ENCODE peak calls at places on chromosomes 5 and 9, in six cellular contexts. One of them, this sample, is unnamed.

GRCh38 chr9:115202960-115203751 is 85.2 kb upstream of the TNC start:
- DNase-seq in IMR-90: peak; percentile 94
- DNase-seq in mesenchymal stem cell: peak; percentile 93
- DNase-seq in neuronal stem cell: no peak
- DNase-seq in trophoblast cell: no peak
- DNase-seq in H1: no peak
- DNase-seq in this sample: no peak

GRCh38 chr5:150209020-150209635 is 19.3 kb downstream of the SLC6A7 start:
- DNase-seq in IMR-90: peak; percentile 76
- DNase-seq in mesenchymal stem cell: peak; percentile 68
- DNase-seq in neuronal stem cell: no peak
- DNase-seq in trophoblast cell: peak; percentile 52
- DNase-seq in H1: no peak
- DNase-seq in this sample: peak; percentile 22

GRCh38 chr5:38433160-38433861 is 123.1 kb downstream of the LIFR start:
- DNase-seq in IMR-90: peak; percentile 87
- DNase-seq in mesenchymal stem cell: peak; percentile 94
- DNase-seq in neuronal stem cell: no peak
- DNase-seq in trophoblast cell: no peak
- DNase-seq in H1: no peak
- DNase-seq in this sample: no peak

GRCh38 chr5:119811443-119811842 is 182.1 kb downstream of the FAM170A start:
- DNase-seq in IMR-90: no peak
- DNase-seq in mesenchymal stem cell: no peak
- DNase-seq in neuronal stem cell: no peak
- DNase-seq in trophoblast cell: no peak
- DNase-seq in H1: no peak
- DNase-seq in this sample: no peak

GRCh38 chr5:108481355-108481931 is 99.5 kb upstream of the FBXL17 start:
- DNase-seq in IMR-90: peak; percentile 42
- DNase-seq in mesenchymal stem cell: peak; percentile 61
- DNase-seq in neuronal stem cell: peak; percentile 9
- DNase-seq in trophoblast cell: peak; percentile 50
- DNase-seq in H1: no peak
- DNase-seq in this sample: peak; percentile 77

GRCh38 chr9:34437006-34437925 is 21.1 kb downstream of the FAM219A start:
- DNase-seq in IMR-90: peak; percentile 79
- DNase-seq in mesenchymal stem cell: peak; percentile 75
- DNase-seq in neuronal stem cell: peak; percentile 77
- DNase-seq in trophoblast cell: peak; percentile 95
- DNase-seq in H1: peak; percentile 73
- DNase-seq in this sample: peak; percentile 92

GRCh38 chr9:35341021-35341420 is 148.9 kb upstream of the RUSC2 start:
- DNase-seq in IMR-90: no peak
- DNase-seq in mesenchymal stem cell: no peak
- DNase-seq in neuronal stem cell: no peak
- DNase-seq in trophoblast cell: no peak
- DNase-seq in H1: no peak
- DNase-seq in this sample: no peak

GRCh38 chr5:98510111-98510510 is 263.4 kb upstream of the RGMB start:
- DNase-seq in IMR-90: peak; percentile 38
- DNase-seq in mesenchymal stem cell: peak; percentile 6
- DNase-seq in neuronal stem cell: no peak
- DNase-seq in trophoblast cell: no peak
- DNase-seq in H1: no peak
- DNase-seq in this sample: peak; percentile 72

GRCh38 chr9:83062653-83063527 is at the start of gene RASEF:
- DNase-seq in IMR-90: no peak
- DNase-seq in mesenchymal stem cell: peak; percentile 53
- DNase-seq in neuronal stem cell: peak; percentile 41
- DNase-seq in trophoblast cell: peak; percentile 89
- DNase-seq in H1: peak; percentile 84
- DNase-seq in this sample: peak; percentile 74

GRCh38 chr9:16871358-16872151 is 1.1 kb upstream of the BNC2 start:
- DNase-seq in IMR-90: peak; percentile 88
- DNase-seq in mesenchymal stem cell: peak; percentile 73
- DNase-seq in neuronal stem cell: peak; percentile 42
- DNase-seq in trophoblast cell: peak; percentile 52
- DNase-seq in H1: peak; percentile 67
- DNase-seq in this sample: peak; percentile 74

GRCh38 chr5:115467631-115468030 is 76.9 kb downstream of the FEM1C start:
- DNase-seq in IMR-90: peak; percentile 21
- DNase-seq in mesenchymal stem cell: no peak
- DNase-seq in neuronal stem cell: no peak
- DNase-seq in trophoblast cell: no peak
- DNase-seq in H1: no peak
- DNase-seq in this sample: no peak

GRCh38 chr9:113523421-113524141 is 60.1 kb downstream of the RGS3 start:
- DNase-seq in IMR-90: no peak
- DNase-seq in mesenchymal stem cell: peak; percentile 40
- DNase-seq in neuronal stem cell: no peak
- DNase-seq in trophoblast cell: peak; percentile 24
- DNase-seq in H1: no peak
- DNase-seq in this sample: no peak

GRCh38 chr9:113521693-113522260 is 58.2 kb downstream of the RGS3 start:
- DNase-seq in IMR-90: no peak
- DNase-seq in mesenchymal stem cell: no peak
- DNase-seq in neuronal stem cell: no peak
- DNase-seq in trophoblast cell: no peak
- DNase-seq in H1: no peak
- DNase-seq in this sample: no peak

GRCh38 chr9:113522419-113522818 is 58.9 kb downstream of the RGS3 start:
- DNase-seq in IMR-90: no peak
- DNase-seq in mesenchymal stem cell: no peak
- DNase-seq in neuronal stem cell: no peak
- DNase-seq in trophoblast cell: no peak
- DNase-seq in H1: no peak
- DNase-seq in this sample: no peak

GRCh38 chr9:113524460-113524859 is 60.9 kb downstream of the RGS3 start:
- DNase-seq in IMR-90: no peak
- DNase-seq in mesenchymal stem cell: no peak
- DNase-seq in neuronal stem cell: no peak
- DNase-seq in trophoblast cell: no peak
- DNase-seq in H1: no peak
- DNase-seq in this sample: no peak

DNA sequence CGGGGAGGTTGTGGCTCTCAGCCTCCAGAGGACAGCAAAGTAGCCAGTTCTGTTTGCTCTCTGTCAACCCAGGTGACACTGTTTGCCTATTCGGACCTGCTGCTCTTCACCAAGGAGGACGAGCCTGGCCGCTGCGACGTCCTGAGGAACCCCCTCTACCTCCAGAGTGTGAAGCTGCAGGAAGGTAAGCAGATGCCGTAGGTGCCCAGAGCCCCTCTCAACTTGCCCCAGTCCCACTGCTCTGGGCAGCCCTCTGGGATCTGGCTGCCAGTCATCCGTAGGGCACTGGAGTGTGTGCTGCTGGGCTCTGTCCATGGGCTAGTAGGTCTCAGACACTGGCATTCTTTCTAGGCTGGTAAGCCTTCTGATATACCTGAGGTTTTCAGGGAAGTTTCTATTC is 59.3 kb downstream of the RGS3 start:
- DNase-seq in IMR-90: no peak
- DNase-seq in mesenchymal stem cell: no peak
- DNase-seq in neuronal stem cell: no peak
- DNase-seq in trophoblast cell: no peak
- DNase-seq in H1: no peak
- DNase-seq in this sample: no peak
- H3K9ac ChIP-seq in IMR-90: no peak overlapping the region
- H3K9ac ChIP-seq in mesenchymal stem cell: no peak overlapping the region
- H3K9ac ChIP-seq in neuronal stem cell: no peak overlapping the region
- H3K9ac ChIP-seq in trophoblast cell: no peak overlapping the region
- H3K9ac ChIP-seq in H1: no peak overlapping the region
- H3K9ac ChIP-seq in this sample: no peak overlapping the region

GRCh38 chr9:128640626-128641025 is 16.0 kb downstream of the DYNC2I2 start:
- DNase-seq in IMR-90: no peak
- DNase-seq in mesenchymal stem cell: no peak
- DNase-seq in neuronal stem cell: no peak
- DNase-seq in trophoblast cell: no peak
- DNase-seq in H1: no peak
- DNase-seq in this sample: no peak

GRCh38 chr9:128642675-128643074 is 14.0 kb downstream of the DYNC2I2 start:
- DNase-seq in IMR-90: no peak
- DNase-seq in mesenchymal stem cell: no peak
- DNase-seq in neuronal stem cell: no peak
- DNase-seq in trophoblast cell: no peak
- DNase-seq in H1: no peak
- DNase-seq in this sample: no peak

GRCh38 chr9:128638580-128638979 is 18.1 kb downstream of the DYNC2I2 start:
- DNase-seq in IMR-90: no peak
- DNase-seq in mesenchymal stem cell: no peak
- DNase-seq in neuronal stem cell: no peak
- DNase-seq in trophoblast cell: no peak
- DNase-seq in H1: no peak
- DNase-seq in this sample: no peak

DNA sequence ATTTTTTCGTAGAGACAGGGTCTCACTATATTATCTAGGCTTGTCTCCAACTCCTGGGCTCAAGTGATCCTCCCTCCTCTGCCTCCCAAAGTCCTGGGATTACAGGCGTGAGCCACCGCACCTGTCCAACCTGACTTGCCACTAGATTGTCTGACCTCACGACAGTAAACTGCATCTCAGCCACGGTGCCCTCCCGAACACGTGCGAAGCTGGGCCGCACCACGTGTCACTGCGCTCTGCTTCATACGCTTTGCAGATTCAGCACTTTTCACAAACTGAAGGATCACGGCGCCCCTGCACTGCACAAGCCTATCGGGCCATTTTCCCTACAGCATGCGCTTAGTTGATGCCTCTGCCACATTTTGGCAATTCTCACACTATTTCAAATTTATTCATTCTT is 12.2 kb downstream of the DYNC2I2 start:
- DNase-seq in IMR-90: no peak
- DNase-seq in mesenchymal stem cell: no peak
- DNase-seq in neuronal stem cell: no peak
- DNase-seq in trophoblast cell: no peak
- DNase-seq in H1: no peak
- DNase-seq in this sample: no peak
- H3K18ac ChIP-seq in IMR-90: no peak overlapping the region
- H3K18ac ChIP-seq in mesenchymal stem cell: no peak overlapping the region
- H3K18ac ChIP-seq in neuronal stem cell: peak overlapping the region; percentile 88
- H3K18ac ChIP-seq in trophoblast cell: no peak overlapping the region
- H3K18ac ChIP-seq in H1: no peak overlapping the region
- H3K18ac ChIP-seq in this sample: no peak overlapping the region

GRCh38 chr5:173159256-173159655 is 14.9 kb downstream of the BNIP1 start:
- DNase-seq in IMR-90: no peak
- DNase-seq in mesenchymal stem cell: no peak
- DNase-seq in neuronal stem cell: no peak
- DNase-seq in trophoblast cell: no peak
- DNase-seq in H1: no peak
- DNase-seq in this sample: no peak

GRCh38 chr5:173152547-173152946 is 8.2 kb downstream of the BNIP1 start:
- DNase-seq in IMR-90: no peak
- DNase-seq in mesenchymal stem cell: no peak
- DNase-seq in neuronal stem cell: no peak
- DNase-seq in trophoblast cell: no peak
- DNase-seq in H1: no peak
- DNase-seq in this sample: no peak

GRCh38 chr5:173158366-173158765 is 14.0 kb downstream of the BNIP1 start:
- DNase-seq in IMR-90: no peak
- DNase-seq in mesenchymal stem cell: no peak
- DNase-seq in neuronal stem cell: no peak
- DNase-seq in trophoblast cell: no peak
- DNase-seq in H1: no peak
- DNase-seq in this sample: no peak

GRCh38 chr5:173153842-173154241 is 9.5 kb downstream of the BNIP1 start:
- DNase-seq in IMR-90: no peak
- DNase-seq in mesenchymal stem cell: no peak
- DNase-seq in neuronal stem cell: no peak
- DNase-seq in trophoblast cell: no peak
- DNase-seq in H1: peak; percentile 6
- DNase-seq in this sample: no peak

DNA sequence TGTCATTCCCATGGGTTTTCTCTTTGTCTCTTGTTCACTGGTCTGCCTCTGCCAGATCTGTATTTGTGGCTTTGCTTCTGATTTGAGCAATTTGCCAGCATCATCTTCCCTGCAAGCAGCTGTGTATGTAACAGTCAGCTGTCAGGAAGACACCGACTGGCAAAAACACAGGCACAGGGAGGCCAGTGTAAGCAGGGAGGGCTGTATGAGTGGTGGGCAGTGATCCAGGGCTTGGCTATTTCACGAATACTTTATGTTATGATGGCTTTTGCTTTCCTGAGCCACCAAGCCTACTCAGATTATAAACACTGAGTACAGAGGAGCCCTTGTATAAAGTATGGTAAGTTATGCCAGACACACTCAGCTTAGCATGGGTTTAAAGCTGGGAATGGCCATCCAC is 11.6 kb downstream of the BNIP1 start:
- DNase-seq in IMR-90: peak; percentile 49
- DNase-seq in mesenchymal stem cell: no peak
- DNase-seq in neuronal stem cell: no peak
- DNase-seq in trophoblast cell: no peak
- DNase-seq in H1: no peak
- DNase-seq in this sample: no peak
- H3K36me3 ChIP-seq in IMR-90: peaks cover 35% of the 10 kb centered on the region
- H3K36me3 ChIP-seq in mesenchymal stem cell: peaks cover 71% of the 10 kb centered on the region
- H3K36me3 ChIP-seq in neuronal stem cell: peaks cover 7% of the 10 kb centered on the region
- H3K36me3 ChIP-seq in trophoblast cell: peaks cover 13% of the 10 kb centered on the region
- H3K36me3 ChIP-seq in H1: no peaks in the 10 kb centered on the region
- H3K36me3 ChIP-seq in this sample: peaks cover 3% of the 10 kb centered on the region

GRCh38 chr5:157459715-157460599 is at the start of gene NIPAL4:
- DNase-seq in IMR-90: no peak
- DNase-seq in mesenchymal stem cell: peak; percentile 33
- DNase-seq in neuronal stem cell: no peak
- DNase-seq in trophoblast cell: no peak
- DNase-seq in H1: peak; percentile 71
- DNase-seq in this sample: peak; percentile 57
- H3K9ac ChIP-seq in IMR-90: peak within 1 kb of the TSS; percentile 12
- H3K9ac ChIP-seq in mesenchymal stem cell: peak within 1 kb of the TSS; percentile 9
- H3K9ac ChIP-seq in neuronal stem cell: no peak within 1 kb of the TSS
- H3K9ac ChIP-seq in trophoblast cell: peak within 1 kb of the TSS; percentile 38
- H3K9ac ChIP-seq in H1: peak within 1 kb of the TSS; percentile 43
- H3K9ac ChIP-seq in this sample: peak within 1 kb of the TSS; percentile 51

DNA sequence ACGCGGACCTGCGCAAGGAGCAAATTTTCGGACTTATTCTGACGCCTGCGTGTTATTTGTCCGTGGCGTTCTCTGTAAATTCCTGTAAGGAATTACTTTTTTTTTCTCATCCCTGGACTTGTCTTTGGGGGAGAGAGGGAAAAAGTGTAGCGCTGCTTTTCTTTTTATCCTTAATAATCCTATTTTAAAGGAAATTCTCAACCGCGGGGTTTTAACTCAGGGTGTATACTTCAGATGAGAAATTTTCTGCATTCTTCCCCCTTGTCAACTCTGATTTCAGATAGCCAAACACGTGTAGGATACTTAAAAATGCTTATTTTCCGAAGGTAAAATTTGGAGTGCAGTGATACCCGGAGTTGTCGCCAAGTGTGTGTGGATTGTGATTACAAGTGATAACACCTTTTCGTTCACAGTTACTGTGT is 853 bp downstream of the DCP2 start:
- DNase-seq in IMR-90: no peak
- DNase-seq in mesenchymal stem cell: peak; percentile 25
- DNase-seq in neuronal stem cell: no peak
- DNase-seq in trophoblast cell: peak; percentile 52
- DNase-seq in H1: no peak
- DNase-seq in this sample: no peak
- H3K18ac ChIP-seq in IMR-90: no peak overlapping the region
- H3K18ac ChIP-seq in mesenchymal stem cell: no peak overlapping the region
- H3K18ac ChIP-seq in neuronal stem cell: no peak overlapping the region
- H3K18ac ChIP-seq in trophoblast cell: peak overlapping the region; percentile 54
- H3K18ac ChIP-seq in H1: no peak overlapping the region
- H3K18ac ChIP-seq in this sample: peak overlapping the region; percentile 57

GRCh38 chr9:130869250-130869649 is 27.4 kb downstream of the QRFP start:
- DNase-seq in IMR-90: peak; percentile 42
- DNase-seq in mesenchymal stem cell: no peak
- DNase-seq in neuronal stem cell: no peak
- DNase-seq in trophoblast cell: no peak
- DNase-seq in H1: no peak
- DNase-seq in this sample: no peak
- H3K36me3 ChIP-seq in IMR-90: peaks cover 56% of the 10 kb centered on the region
- H3K36me3 ChIP-seq in mesenchymal stem cell: peaks cover 86% of the 10 kb centered on the region
- H3K36me3 ChIP-seq in neuronal stem cell: peaks cover 36% of the 10 kb centered on the region
- H3K36me3 ChIP-seq in trophoblast cell: peaks cover 30% of the 10 kb centered on the region
- H3K36me3 ChIP-seq in H1: peaks cover 25% of the 10 kb centered on the region
- H3K36me3 ChIP-seq in this sample: peaks cover 6% of the 10 kb centered on the region